ENCODE peak calls at places on chromosomes 3 and 15, in five cellular contexts. L is left ventricle myocardium inferior, N is heart right ventricle, S is natural killer cell, H is psoas muscle. I is an unnamed sample.

GRCh38 chr3:161890147-161890625 is 393.6 kb downstream of the OTOL1 start:
- DNase-seq in L (no peak), N (no peak), S (no peak), H (no peak), I (no peak)

GRCh38 chr15:75945953-75946352 is 42.3 kb downstream of the FBXO22 start:
- DNase-seq in L (no peak), N (no peak), S (no peak), H (no peak), I (no peak)

GRCh38 chr15:25450163-25450562 is 11.3 kb upstream of the UBE3A start:
- DNase-seq in L (no peak), N (no peak), S (no peak), H (no peak), I (no peak)

GRCh38 chr15:55774113-55774970 is 31.4 kb upstream of the PRTG start:
- DNase-seq in L (peak), N (peak), S (peak), H (peak), I (peak)

GRCh38 chr15:59137566-59137965 is 32.6 kb downstream of the CCNB2 start:
- DNase-seq in L (no peak), N (no peak), S (no peak), H (no peak), I (no peak)

GRCh38 chr3:164416491-164417222 is 661.6 kb downstream of the SI start:
- DNase-seq in L (no peak), N (no peak), S (no peak), H (no peak), I (no peak)

GRCh38 chr3:106794442-106794841 is 582.8 kb upstream of the CCDC54 start:
- DNase-seq in L (no peak), N (no peak), S (no peak), H (no peak), I (no peak)

GRCh38 chr3:100590114-100590839 is 19.1 kb upstream of the ADGRG7 start:
- DNase-seq in L (no peak), N (no peak), S (no peak), H (no peak), I (peak)

GRCh38 chr3:61381745-61382392 is 130.6 kb upstream of the FHIT start:
- DNase-seq in L (no peak), N (no peak), S (no peak), H (no peak), I (no peak)

GRCh38 chr3:194575484-194576210 is 57.6 kb downstream of the TMEM44 start:
- DNase-seq in L (no peak), N (peak), S (no peak), H (peak), I (no peak)

GRCh38 chr3:20669675-20670074 is 483.7 kb upstream of the SGO1 start:
- DNase-seq in L (no peak), N (no peak), S (no peak), H (no peak), I (no peak)

GRCh38 chr3:190306513-190307163 is 15.6 kb downstream of the CLDN1 start:
- DNase-seq in L (no peak), N (no peak), S (no peak), H (peak), I (no peak)

GRCh38 chr15:38251726-38252480 is 733 bp upstream of the SPRED1 start:
- DNase-seq in L (peak), N (peak), S (peak), H (peak), I (peak)

GRCh38 chr15:62391565-62392262 is 226.6 kb upstream of the C2CD4B start:
- DNase-seq in L (peak), N (peak), S (peak), H (peak), I (peak)

GRCh38 chr15:62394079-62394478 is 229.0 kb upstream of the C2CD4B start:
- DNase-seq in L (no peak), N (no peak), S (no peak), H (no peak), I (no peak)

GRCh38 chr15:62393196-62393595 is 228.1 kb upstream of the C2CD4B start:
- DNase-seq in L (no peak), N (no peak), S (no peak), H (no peak), I (no peak)

GRCh38 chr15:62390793-62391543 is 225.9 kb upstream of the C2CD4B start:
- DNase-seq in L (peak), N (peak), S (peak), H (peak), I (peak)

DNA sequence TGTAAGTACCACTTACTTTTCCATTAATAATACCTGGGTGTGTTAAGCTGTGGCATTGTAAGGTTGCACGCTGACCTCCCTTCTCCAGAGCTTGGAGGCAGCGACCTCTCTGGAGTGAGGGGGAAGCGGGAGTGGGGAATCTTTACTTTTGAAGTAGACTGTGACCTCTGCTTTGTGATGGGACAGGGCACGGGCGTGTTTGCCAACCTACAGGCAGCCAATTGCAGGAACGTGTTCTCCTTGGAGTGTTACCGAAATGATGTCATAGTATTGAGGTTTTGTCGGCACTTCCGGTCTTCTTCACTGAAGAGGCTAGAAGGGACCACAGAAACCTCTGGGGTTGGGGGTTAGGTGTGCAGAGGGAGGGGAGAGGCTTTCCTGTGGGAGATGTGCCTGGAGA is 227.3 kb upstream of the C2CD4B start:
- DNase-seq in L (peak), N (peak), S (no peak), H (peak), I (no peak)
- TF ChIP-seq CTCF in L (no peak), N (no peak), S (no peak), H (no peak), I (peak)

DNA sequence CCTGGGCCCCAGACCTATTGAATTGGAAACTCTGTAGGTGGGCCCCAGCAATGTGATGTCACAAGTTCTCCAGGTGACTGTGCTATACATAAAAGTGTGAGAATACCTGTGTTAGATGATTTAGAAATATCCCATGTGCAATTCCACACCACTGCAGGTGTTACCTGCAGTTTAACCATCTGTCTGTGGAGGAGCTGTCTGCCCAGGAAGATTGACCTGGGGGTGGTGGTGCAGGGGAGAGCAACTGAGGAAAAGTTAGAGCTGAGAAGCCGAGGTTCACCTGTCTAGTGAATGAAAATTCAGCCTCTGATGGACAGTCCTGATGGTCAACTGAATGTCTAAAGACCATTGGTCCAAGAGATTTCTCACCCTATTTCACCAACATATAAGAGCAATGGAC is 132.2 kb upstream of the SLC24A5 start:
- DNase-seq in L (no peak), N (no peak), S (no peak), H (no peak), I (no peak)
- TF ChIP-seq CTCF in L (no peak), N (no peak), S (no peak), H (no peak), I (no peak)

DNA sequence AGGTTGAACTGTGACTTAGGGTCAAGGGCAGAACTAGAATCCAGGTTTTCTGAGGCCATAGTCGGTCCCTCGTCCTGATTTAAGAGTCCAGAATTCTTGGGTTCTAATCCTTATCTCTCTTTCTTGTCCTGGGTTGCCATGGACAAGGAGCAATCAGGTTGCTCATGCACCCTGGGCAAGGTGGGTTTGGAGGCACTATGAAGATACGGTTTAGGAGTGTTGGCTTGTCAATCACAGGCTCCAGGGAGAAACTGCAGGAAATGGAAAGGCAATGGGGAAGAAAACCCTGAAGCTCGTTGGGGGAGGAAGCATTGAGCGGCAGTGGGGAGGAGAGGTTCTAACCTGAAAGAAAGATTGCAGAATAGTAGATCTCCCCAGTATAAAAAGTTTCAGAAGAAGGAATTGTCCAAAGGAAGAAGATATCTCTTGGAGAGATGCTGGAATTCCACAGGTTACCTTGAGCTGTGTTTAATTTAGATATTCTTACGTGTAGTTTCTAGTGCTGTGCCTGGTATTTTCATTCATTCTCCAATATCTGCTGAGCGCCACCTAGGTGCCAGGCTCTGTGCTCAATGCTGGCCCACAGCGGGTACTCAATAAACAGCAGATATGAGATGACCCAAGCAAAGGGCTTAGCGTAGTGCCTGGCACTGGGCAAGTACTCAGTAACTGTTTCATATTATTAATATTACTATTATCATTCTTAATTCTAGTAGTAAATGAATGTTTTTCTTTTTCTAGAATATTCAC is 2.0 kb downstream of the ACAN start:
- DNase-seq in L (no peak), N (no peak), S (no peak), H (no peak), I (no peak)
- TF ChIP-seq CTCF in L (no peak), N (no peak), S (no peak), H (no peak), I (no peak)

GRCh38 chr3:59313365-59313764 is 263.5 kb upstream of the CFAP20DC start:
- DNase-seq in L (peak), N (peak), S (peak), H (peak), I (no peak)
- TF ChIP-seq CTCF in L (peak), N (peak), S (peak), H (no peak), I (peak)

GRCh38 chr3:152073267-152073666 is 195.5 kb upstream of the MBNL1 start:
- DNase-seq in L (no peak), N (no peak), S (no peak), H (no peak), I (no peak)
- TF ChIP-seq CTCF in L (peak), N (no peak), S (no peak), H (peak), I (no peak)